ENCODE peak calls at places on chromosomes 1 and 21, in five cellular contexts. One of them, this sample, is unnamed.
A peak's percentile ranks its signal among the peaks of the same experiment; 100 is the strongest.

GRCh38 chr1:101302831-101303511 is 66.2 kb downstream of the S1PR1 start:
- DNase-seq in ascending aorta: no peak
- DNase-seq in caudate nucleus: no peak
- DNase-seq in body of pancreas: no peak
- DNase-seq in GM23248: peak; percentile 54
- DNase-seq in this sample: peak; percentile 36

GRCh38 chr1:201906336-201906735 is 17.6 kb downstream of the SHISA4 start:
- DNase-seq in ascending aorta: no peak
- DNase-seq in caudate nucleus: no peak
- DNase-seq in body of pancreas: no peak
- DNase-seq in GM23248: no peak
- DNase-seq in this sample: no peak

GRCh38 chr1:19754482-19754881 is 45.2 kb downstream of the TMCO4 start:
- DNase-seq in ascending aorta: no peak
- DNase-seq in caudate nucleus: no peak
- DNase-seq in body of pancreas: peak; percentile 39
- DNase-seq in GM23248: no peak
- DNase-seq in this sample: no peak

GRCh38 chr1:223645903-223646302 is 19.6 kb downstream of the CAPN8 start:
- DNase-seq in ascending aorta: no peak
- DNase-seq in caudate nucleus: no peak
- DNase-seq in body of pancreas: peak; percentile 23
- DNase-seq in GM23248: no peak
- DNase-seq in this sample: no peak

GRCh38 chr1:97680460-97680859 is 240.4 kb downstream of the DPYD start:
- DNase-seq in ascending aorta: no peak
- DNase-seq in caudate nucleus: no peak
- DNase-seq in body of pancreas: no peak
- DNase-seq in GM23248: no peak
- DNase-seq in this sample: no peak

GRCh38 chr21:36554411-36555157 is 74.7 kb upstream of the CLDN14 start:
- DNase-seq in ascending aorta: no peak
- DNase-seq in caudate nucleus: no peak
- DNase-seq in body of pancreas: no peak
- DNase-seq in GM23248: no peak
- DNase-seq in this sample: no peak

GRCh38 chr1:184882649-184883303 is 91.5 kb downstream of the NIBAN1 start:
- DNase-seq in ascending aorta: peak; percentile 45
- DNase-seq in caudate nucleus: no peak
- DNase-seq in body of pancreas: no peak
- DNase-seq in GM23248: peak; percentile 32
- DNase-seq in this sample: no peak

GRCh38 chr1:81834921-81835698 is 34.4 kb downstream of the ADGRL2 start:
- DNase-seq in ascending aorta: no peak
- DNase-seq in caudate nucleus: no peak
- DNase-seq in body of pancreas: no peak
- DNase-seq in GM23248: peak; percentile 60
- DNase-seq in this sample: peak; percentile 47

GRCh38 chr1:219416598-219417238 is 196.2 kb downstream of the ZC3H11B start:
- DNase-seq in ascending aorta: no peak
- DNase-seq in caudate nucleus: peak; percentile 3
- DNase-seq in body of pancreas: peak; percentile 78
- DNase-seq in GM23248: peak; percentile 60
- DNase-seq in this sample: peak; percentile 60

GRCh38 chr1:235734335-235734734 is 84.8 kb upstream of the GNG4 start:
- DNase-seq in ascending aorta: no peak
- DNase-seq in caudate nucleus: no peak
- DNase-seq in body of pancreas: no peak
- DNase-seq in GM23248: no peak
- DNase-seq in this sample: no peak

GRCh38 chr1:35557118-35557610 is at the start of gene KIAA0319L:
- DNase-seq in ascending aorta: no peak
- DNase-seq in caudate nucleus: peak; percentile 99
- DNase-seq in body of pancreas: peak; percentile 86
- DNase-seq in GM23248: peak; percentile 90
- DNase-seq in this sample: no peak

GRCh38 chr1:119687391-119688079 is 24.2 kb upstream of the PHGDH start:
- DNase-seq in ascending aorta: no peak
- DNase-seq in caudate nucleus: no peak
- DNase-seq in body of pancreas: no peak
- DNase-seq in GM23248: peak; percentile 54
- DNase-seq in this sample: no peak

GRCh38 chr1:69673301-69673700 is 105.6 kb downstream of the LRRC7 start:
- DNase-seq in ascending aorta: no peak
- DNase-seq in caudate nucleus: no peak
- DNase-seq in body of pancreas: peak; percentile 14
- DNase-seq in GM23248: no peak
- DNase-seq in this sample: no peak

GRCh38 chr1:8510041-8510823 is 192.3 kb downstream of the SLC45A1 start:
- DNase-seq in ascending aorta: no peak
- DNase-seq in caudate nucleus: no peak
- DNase-seq in body of pancreas: no peak
- DNase-seq in GM23248: peak; percentile 87
- DNase-seq in this sample: peak; percentile 80

GRCh38 chr1:53043271-53043670 is 18.7 kb upstream of the PODN start:
- DNase-seq in ascending aorta: no peak
- DNase-seq in caudate nucleus: no peak
- DNase-seq in body of pancreas: no peak
- DNase-seq in GM23248: peak; percentile 81
- DNase-seq in this sample: peak; percentile 31

GRCh38 chr1:228956864-228957263 is 221.6 kb downstream of the RHOU start:
- DNase-seq in ascending aorta: no peak
- DNase-seq in caudate nucleus: no peak
- DNase-seq in body of pancreas: no peak
- DNase-seq in GM23248: no peak
- DNase-seq in this sample: no peak

GRCh38 chr1:43545686-43546387 is 15.2 kb downstream of the PTPRF start:
- DNase-seq in ascending aorta: no peak
- DNase-seq in caudate nucleus: peak; percentile 76
- DNase-seq in body of pancreas: peak; percentile 98
- DNase-seq in GM23248: peak; percentile 44
- DNase-seq in this sample: peak; percentile 62

GRCh38 chr1:65558215-65558614 is 137.7 kb downstream of the LEPR start:
- DNase-seq in ascending aorta: no peak
- DNase-seq in caudate nucleus: no peak
- DNase-seq in body of pancreas: no peak
- DNase-seq in GM23248: peak; percentile 22
- DNase-seq in this sample: no peak

GRCh38 chr21:15001773-15002647 is 62.8 kb downstream of the NRIP1 start:
- DNase-seq in ascending aorta: no peak
- DNase-seq in caudate nucleus: no peak
- DNase-seq in body of pancreas: no peak
- DNase-seq in GM23248: no peak
- DNase-seq in this sample: no peak

GRCh38 chr1:2226525-2227340 is 1.4 kb upstream of the SKI start:
- DNase-seq in ascending aorta: no peak
- DNase-seq in caudate nucleus: no peak
- DNase-seq in body of pancreas: no peak
- DNase-seq in GM23248: peak; percentile 43
- DNase-seq in this sample: no peak

GRCh38 chr21:33651965-33652680 is 9.8 kb downstream of the ITSN1 start:
- DNase-seq in ascending aorta: no peak
- DNase-seq in caudate nucleus: no peak
- DNase-seq in body of pancreas: no peak
- DNase-seq in GM23248: no peak
- DNase-seq in this sample: no peak

GRCh38 chr21:38982096-38982495 is 176.4 kb downstream of the ETS2 start:
- DNase-seq in ascending aorta: no peak
- DNase-seq in caudate nucleus: no peak
- DNase-seq in body of pancreas: no peak
- DNase-seq in GM23248: no peak
- DNase-seq in this sample: no peak

GRCh38 chr1:113684153-113684541 is 75.1 kb downstream of the PHTF1 start:
- DNase-seq in ascending aorta: no peak
- DNase-seq in caudate nucleus: no peak
- DNase-seq in body of pancreas: no peak
- DNase-seq in GM23248: peak; percentile 66
- DNase-seq in this sample: peak; percentile 54

GRCh38 chr1:18809953-18810899 is 49.2 kb downstream of the TAS1R2 start:
- DNase-seq in ascending aorta: no peak
- DNase-seq in caudate nucleus: no peak
- DNase-seq in body of pancreas: no peak
- DNase-seq in GM23248: no peak
- DNase-seq in this sample: no peak

GRCh38 chr1:153649137-153649866 is 9.2 kb upstream of the SNAPIN start:
- DNase-seq in ascending aorta: no peak
- DNase-seq in caudate nucleus: no peak
- DNase-seq in body of pancreas: no peak
- DNase-seq in GM23248: no peak
- DNase-seq in this sample: no peak
- H3K27ac ChIP-seq in ascending aorta: peak overlapping the region; percentile 29
- H3K27ac ChIP-seq in caudate nucleus: peak overlapping the region; percentile 93
- H3K27ac ChIP-seq in body of pancreas: peak overlapping the region; percentile 75
- H3K27ac ChIP-seq in GM23248: no peak overlapping the region
- H3K27ac ChIP-seq in this sample: no peak overlapping the region

DNA sequence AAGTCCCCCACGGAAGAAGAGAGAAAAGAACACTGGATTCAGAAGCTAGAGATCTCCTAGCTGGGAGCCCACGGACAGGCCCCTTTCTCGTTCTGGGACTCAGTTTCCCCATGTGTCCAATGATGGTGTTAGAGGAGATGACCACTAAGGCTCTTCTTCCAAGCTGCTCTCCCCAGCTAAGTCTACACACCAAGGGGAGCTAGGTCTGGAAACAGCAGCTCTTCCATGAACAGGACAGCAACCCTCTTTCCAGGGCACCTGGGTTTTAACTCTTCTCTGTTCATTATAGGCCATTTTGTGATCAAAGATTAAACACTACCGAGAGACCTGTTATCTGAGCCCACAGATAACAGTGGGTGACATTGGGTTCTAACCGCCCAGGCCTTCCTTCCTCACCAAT is 85.8 kb downstream of the MRPL37 start:
- DNase-seq in ascending aorta: no peak
- DNase-seq in caudate nucleus: no peak
- DNase-seq in body of pancreas: no peak
- DNase-seq in GM23248: no peak
- DNase-seq in this sample: no peak
- H3K27ac ChIP-seq in ascending aorta: peak overlapping the region; percentile 85
- H3K27ac ChIP-seq in caudate nucleus: no peak overlapping the region
- H3K27ac ChIP-seq in body of pancreas: peak overlapping the region; percentile 10
- H3K27ac ChIP-seq in GM23248: no peak overlapping the region
- H3K27ac ChIP-seq in this sample: no peak overlapping the region

DNA sequence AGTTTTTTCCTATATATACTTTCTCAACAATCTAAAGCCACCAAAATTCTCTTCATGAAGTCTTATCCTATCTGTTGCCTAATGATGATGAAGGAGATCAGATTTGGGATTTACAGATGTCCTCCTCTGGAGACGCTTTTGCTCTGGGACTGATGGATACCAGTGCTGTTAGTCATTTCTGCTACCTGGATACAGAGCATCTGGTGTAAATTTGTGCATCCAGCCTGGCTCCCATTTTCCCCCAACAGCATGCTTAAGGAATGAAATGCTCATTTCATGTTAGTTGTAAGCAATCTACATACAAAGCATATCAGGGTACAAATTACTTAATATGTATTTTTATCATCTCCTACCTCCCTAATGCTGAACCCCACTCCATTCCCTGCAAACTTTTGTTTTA is 57.7 kb downstream of the HNRNPR start:
- DNase-seq in ascending aorta: no peak
- DNase-seq in caudate nucleus: no peak
- DNase-seq in body of pancreas: no peak
- DNase-seq in GM23248: peak; percentile 27
- DNase-seq in this sample: no peak
- H3K27ac ChIP-seq in ascending aorta: no peak overlapping the region
- H3K27ac ChIP-seq in caudate nucleus: no peak overlapping the region
- H3K27ac ChIP-seq in body of pancreas: no peak overlapping the region
- H3K27ac ChIP-seq in GM23248: peak overlapping the region; percentile 14
- H3K27ac ChIP-seq in this sample: no peak overlapping the region

DNA sequence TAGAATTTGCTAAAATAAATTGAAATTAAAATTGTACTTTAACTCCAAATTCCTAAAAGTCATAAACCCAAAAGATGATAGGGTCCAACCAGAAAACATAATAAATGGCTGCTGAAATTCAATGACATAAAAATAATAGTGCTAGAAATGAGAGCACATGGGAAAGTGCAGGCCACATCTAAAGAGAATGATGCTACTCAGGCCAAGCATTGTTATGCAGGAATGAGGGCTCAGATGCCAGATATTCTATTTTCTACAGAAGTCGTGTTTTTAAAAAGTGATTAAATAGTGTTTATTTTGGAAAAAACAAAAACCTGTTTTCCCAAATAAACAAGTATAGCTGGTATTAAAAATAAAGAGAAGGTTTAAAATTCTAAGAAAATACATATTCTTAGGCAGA is 234.4 kb downstream of the KCNT2 start:
- DNase-seq in ascending aorta: no peak
- DNase-seq in caudate nucleus: no peak
- DNase-seq in body of pancreas: no peak
- DNase-seq in GM23248: no peak
- DNase-seq in this sample: no peak
- H3K27ac ChIP-seq in ascending aorta: no peak overlapping the region
- H3K27ac ChIP-seq in caudate nucleus: no peak overlapping the region
- H3K27ac ChIP-seq in body of pancreas: no peak overlapping the region
- H3K27ac ChIP-seq in GM23248: no peak overlapping the region
- H3K27ac ChIP-seq in this sample: no peak overlapping the region